ENCODE peak calls at places on chromosomes 4 and X, in five cellular contexts. N is tibial nerve, J is ovary, G is sigmoid colon, D is stomach. W is an unnamed sample.

GRCh38 chrX:118231464-118231863 is 114.4 kb upstream of the WDR44 start:
- DNase-seq in D (no peak), N (no peak), J (no peak), G (no peak), W (no peak)

GRCh38 chr4:54585321-54586000 is 72.3 kb upstream of the KIT start:
- DNase-seq in G (no peak), N (no peak), J (no peak), D (no peak), W (no peak)

GRCh38 chrX:40685352-40685918 is 38.1 kb upstream of the CXorf38 start:
- DNase-seq in G (no peak), N (no peak), J (no peak), D (no peak), W (no peak)

GRCh38 chrX:49053223-49054072 is 5.4 kb upstream of the CCDC120 start:
- DNase-seq in N (no peak), D (peak), J (peak), G (peak), W (peak)

GRCh38 chrX:139094671-139095592 is 383.4 kb upstream of the FGF13 start:
- DNase-seq in G (no peak), D (no peak), N (no peak), J (no peak), W (no peak)

GRCh38 chr4:6470502-6471302 is 1.7 kb downstream of the PPP2R2C start:
- DNase-seq in N (no peak), J (peak), D (peak), G (peak), W (no peak)

GRCh38 chrX:11764602-11765067 is 6.6 kb downstream of the MSL3 start:
- DNase-seq in G (no peak), N (no peak), J (no peak), D (no peak), W (no peak)

GRCh38 chr4:153269223-153269990 is 65.2 kb downstream of the TRIM2 start:
- DNase-seq in N (no peak), J (no peak), D (no peak), G (no peak), W (no peak)

GRCh38 chr4:99447079-99447478 is 11.9 kb upstream of the ADH7 start:
- DNase-seq in N (no peak), D (no peak), J (no peak), G (no peak), W (no peak)

GRCh38 chr4:158895797-158896442 is 127.1 kb downstream of the FNIP2 start:
- DNase-seq in N (no peak), D (peak), J (no peak), G (no peak), W (no peak)

GRCh38 chr4:6692806-6693205 is 872 bp upstream of the S100P start:
- DNase-seq in G (no peak), N (no peak), J (no peak), D (no peak), W (peak)

GRCh38 chr4:41204400-41204978 is 9.9 kb downstream of the APBB2 start:
- DNase-seq in N (no peak), J (peak), G (no peak), D (peak), W (peak)

GRCh38 chr4:54066718-54067129 is 2.3 kb upstream of the CHIC2 start:
- DNase-seq in N (no peak), J (no peak), G (no peak), D (peak), W (no peak)

GRCh38 chrX:49186125-49187027 is at the start of gene PRICKLE3:
- DNase-seq in D (peak), J (peak), N (peak), G (peak), W (peak)

GRCh38 chr4:126364290-126364978 is 1049.7 kb downstream of the FAT4 start:
- DNase-seq in J (no peak), G (no peak), D (no peak), N (no peak), W (no peak)

GRCh38 chrX:24153175-24153795 is 3.8 kb downstream of the ZFX start:
- DNase-seq in N (no peak), G (peak), D (no peak), J (no peak), W (no peak)

GRCh38 chr4:121784975-121785374 is 16.1 kb upstream of the EXOSC9 start:
- DNase-seq in J (no peak), D (no peak), G (peak), N (no peak), W (no peak)

GRCh38 chr4:6446538-6447451 is 25.6 kb downstream of the PPP2R2C start:
- DNase-seq in N (no peak), J (peak), G (no peak), D (peak), W (no peak)

GRCh38 chrX:115563633-115564182 is 2.7 kb downstream of the PLS3 start:
- DNase-seq in D (no peak), J (no peak), N (no peak), G (no peak), W (no peak)

GRCh38 chrX:66602381-66602938 is 36.4 kb downstream of the EDA2R start:
- DNase-seq in N (no peak), G (no peak), J (no peak), D (no peak), W (peak)

GRCh38 chr4:33696066-33696465 is 2548.2 kb downstream of the ARAP2 start:
- DNase-seq in G (no peak), N (no peak), D (no peak), J (no peak), W (no peak)

GRCh38 chr4:186693159-186693815 is 30.4 kb downstream of the FAT1 start:
- DNase-seq in J (peak), N (peak), G (peak), D (peak), W (no peak)

GRCh38 chr4:22391548-22391947 is 124.3 kb downstream of the ADGRA3 start:
- DNase-seq in J (no peak), D (no peak), G (no peak), N (no peak), W (no peak)

GRCh38 chr4:114734581-114734980 is 136.0 kb downstream of the UGT8 start:
- DNase-seq in N (no peak), G (no peak), D (no peak), J (no peak), W (no peak)

DNA sequence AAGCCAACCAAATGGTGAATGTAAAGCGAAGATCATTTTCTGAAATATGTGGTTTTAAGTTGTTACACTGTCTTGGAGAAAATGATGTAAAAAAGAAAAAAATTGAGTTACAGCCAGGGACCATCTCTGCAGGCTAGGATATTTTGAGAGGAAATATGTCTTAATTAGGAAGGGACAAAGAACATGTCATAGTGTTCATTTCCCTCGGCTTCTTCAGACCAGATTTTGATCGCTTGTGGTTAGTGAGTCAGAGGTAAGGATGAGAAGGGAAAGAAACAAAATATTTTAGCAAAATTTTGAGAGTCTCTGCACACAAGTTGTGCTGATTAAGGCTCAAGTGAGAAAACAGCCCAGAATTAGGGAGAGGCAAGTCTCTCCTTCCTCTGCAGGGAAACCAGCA is 58.9 kb upstream of the C1QTNF7 start:
- DNase-seq in N (no peak), G (no peak), D (no peak), J (no peak), W (no peak)
- TF ChIP-seq EP300 in N (no peak), G (no peak), D (no peak), J (no peak), W (no peak)

DNA sequence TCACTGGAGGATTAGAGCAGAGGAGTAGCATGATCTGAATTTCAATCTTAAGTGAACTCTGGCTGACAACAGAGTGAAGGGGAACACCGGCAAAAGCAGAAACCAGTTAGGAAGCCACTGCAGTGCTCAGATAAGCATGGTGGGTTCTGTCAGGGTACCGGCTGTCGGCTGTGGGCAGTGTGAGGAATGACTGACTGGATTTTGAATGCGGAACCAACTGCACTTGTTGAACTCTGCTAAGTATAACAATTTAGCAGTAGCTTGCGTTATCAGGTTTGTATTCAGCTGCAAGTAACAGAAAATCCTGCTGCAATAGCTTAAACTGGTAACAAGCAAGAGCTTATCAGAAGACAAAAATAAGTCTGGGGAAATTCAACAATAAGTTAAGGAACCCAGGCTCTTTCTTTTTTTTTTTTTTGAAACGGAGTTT is 5.2 kb downstream of the HTT start:
- DNase-seq in N (no peak), J (no peak), D (no peak), G (no peak), W (no peak)
- TF ChIP-seq EP300 in N (no peak), J (no peak), D (no peak), G (no peak), W (no peak)

DNA sequence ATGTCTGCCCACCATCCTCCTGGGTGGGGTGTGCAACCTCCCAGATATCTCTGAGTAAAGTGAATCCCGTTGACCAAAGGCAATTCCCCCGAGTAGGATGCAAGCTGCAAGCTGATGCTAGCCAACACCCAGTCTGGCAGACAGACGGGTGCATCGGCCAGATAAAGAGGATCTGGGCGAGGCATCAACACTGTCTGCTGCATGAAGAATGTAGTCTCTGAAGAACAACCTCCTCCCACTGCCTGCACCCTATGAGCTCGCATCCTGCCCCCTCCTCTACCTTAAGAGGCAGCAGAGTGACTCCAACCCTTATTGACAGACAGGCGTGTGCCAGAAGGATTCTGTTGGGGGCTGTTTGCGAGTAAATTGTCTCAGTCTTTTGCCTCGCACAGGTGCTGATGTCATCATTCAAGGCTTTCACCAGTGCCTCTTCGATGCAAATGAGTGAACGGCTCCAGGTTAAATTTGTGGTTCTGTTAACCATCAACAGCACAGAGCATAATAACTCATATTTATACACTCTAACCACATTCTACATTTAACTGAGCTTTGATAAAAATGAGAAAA is 546.9 kb downstream of the BCOR start:
- DNase-seq in J (no peak), N (no peak), G (no peak), D (no peak), W (no peak)
- TF ChIP-seq EP300 in J (no peak), N (no peak), G (no peak), D (no peak), W (no peak)

DNA sequence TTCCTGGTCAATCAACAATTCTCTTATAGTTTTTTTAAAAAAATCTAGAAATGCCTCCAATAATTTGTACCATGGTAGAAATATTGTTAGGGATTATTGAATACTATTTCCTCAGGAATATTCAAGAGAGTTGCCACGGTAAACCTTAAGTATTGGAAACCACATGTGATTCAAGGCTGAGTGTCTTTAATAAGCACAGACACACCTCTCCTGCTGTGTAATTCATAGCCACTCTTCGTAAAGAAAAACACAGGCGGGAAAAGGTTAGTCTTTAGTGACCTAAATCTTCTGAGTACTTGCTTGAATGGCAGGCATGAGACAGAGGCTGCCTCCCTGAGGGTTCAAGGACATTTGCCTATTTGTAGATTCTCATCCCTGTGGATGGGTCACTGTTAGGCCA is 342.8 kb upstream of the ADGRL3 start:
- DNase-seq in N (no peak), D (no peak), J (no peak), G (no peak), W (no peak)
- TF ChIP-seq EP300 in N (no peak), D (no peak), J (no peak), G (no peak), W (no peak)

GRCh38 chr4:83833920-83834319 is 298.0 kb downstream of the GPAT3 start:
- DNase-seq in G (no peak), D (no peak), J (no peak), N (no peak), W (no peak)

GRCh38 chr4:83828601-83829000 is 292.7 kb downstream of the GPAT3 start:
- DNase-seq in D (no peak), J (no peak), N (no peak), G (no peak), W (no peak)

GRCh38 chr4:83831588-83831987 is 295.7 kb downstream of the GPAT3 start:
- DNase-seq in D (no peak), J (no peak), G (no peak), N (no peak), W (no peak)

GRCh38 chr4:83830138-83830537 is 294.2 kb downstream of the GPAT3 start:
- DNase-seq in D (no peak), N (no peak), J (no peak), G (no peak), W (no peak)
- TF ChIP-seq EP300 in D (no peak), N (no peak), J (no peak), G (no peak), W (no peak)

DNA sequence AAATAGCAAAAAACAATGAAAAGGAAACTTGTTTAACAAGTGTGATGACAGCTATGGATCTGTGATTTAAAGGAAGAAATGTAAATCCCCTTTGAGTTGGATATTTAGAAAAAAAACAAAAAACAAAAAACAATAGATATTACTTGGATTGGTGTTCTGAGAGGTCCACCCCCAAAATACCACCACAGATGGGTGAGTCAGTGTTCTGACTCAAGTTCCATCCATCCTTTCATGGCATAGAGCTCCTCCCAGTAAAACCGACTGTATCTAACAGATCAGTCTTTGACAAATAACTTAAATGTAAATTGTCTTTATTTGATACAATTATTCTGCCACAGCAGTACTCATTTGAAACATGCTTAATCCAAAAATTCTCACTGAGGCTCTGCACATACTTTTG is 27.4 kb downstream of the TMPRSS11B start:
- DNase-seq in G (no peak), J (no peak), D (no peak), N (no peak), W (no peak)
- TF ChIP-seq EP300 in G (no peak), J (no peak), D (no peak), N (no peak), W (no peak)

GRCh38 chr4:95732061-95732460 is 107.8 kb upstream of the PDHA2 start:
- DNase-seq in G (no peak), D (no peak), J (no peak), N (no peak), W (no peak)
- TF ChIP-seq EP300 in G (no peak), D (no peak), J (no peak), N (no peak), W (no peak)

GRCh38 chr4:165326831-165327210 is 648 bp upstream of the MSMO1 start:
- DNase-seq in G (no peak), D (no peak), N (no peak), J (peak), W (peak)

GRCh38 chr4:165324918-165325304 is 2.6 kb upstream of the MSMO1 start:
- DNase-seq in N (no peak), G (no peak), D (no peak), J (no peak), W (no peak)

GRCh38 chr4:165327211-165328100 is at the start of gene MSMO1:
- DNase-seq in N (peak), J (peak), G (peak), D (peak), W (peak)

GRCh38 chr4:165324203-165324917 is 3.1 kb upstream of the MSMO1 start:
- DNase-seq in J (no peak), D (no peak), G (no peak), N (no peak), W (no peak)

GRCh38 chr4:165325732-165326512 is 1.5 kb upstream of the MSMO1 start:
- DNase-seq in D (no peak), N (no peak), J (peak), G (no peak), W (peak)
- TF ChIP-seq EP300 in D (no peak), N (no peak), J (no peak), G (no peak), W (no peak)

GRCh38 chr4:107737470-107737869 is 17.4 kb upstream of the PAPSS1 start:
- DNase-seq in G (no peak), D (peak), J (no peak), N (no peak), W (no peak)
- TF ChIP-seq EP300 in G (no peak), D (no peak), J (no peak), N (no peak), W (no peak)